ENCODE peak calls at places on chromosomes 1 and 21, in five cellular contexts. One of them, this sample, is unnamed.

GRCh38 chr1:13605159-13605558 is 21.5 kb downstream of the PDPN start:
- DNase-seq in activated naive CD8-positive, alpha-beta T cell treated with anti-CD3 and anti-CD28 coated beads, Interleukin-2, amount 50 U/mL, for 24 hours: no peak
- DNase-seq in activated CD8-positive, alpha-beta memory T cell treated with anti-CD3 and anti-CD28 coated beads for 1 hour: no peak
- DNase-seq in HFF-Myc: no peak
- DNase-seq in C1 segment of cervical spinal cord: no peak
- DNase-seq in this sample: no peak

GRCh38 chr1:248817065-248817464 is 8.7 kb downstream of the SH3BP5L start:
- DNase-seq in activated naive CD8-positive, alpha-beta T cell treated with anti-CD3 and anti-CD28 coated beads, Interleukin-2, amount 50 U/mL, for 24 hours: no peak
- DNase-seq in HFF-Myc: no peak
- DNase-seq in activated CD8-positive, alpha-beta memory T cell treated with anti-CD3 and anti-CD28 coated beads for 1 hour: no peak
- DNase-seq in C1 segment of cervical spinal cord: no peak
- DNase-seq in this sample: no peak

GRCh38 chr1:19689856-19690255 is 25.2 kb downstream of the HTR6 start:
- DNase-seq in activated CD8-positive, alpha-beta memory T cell treated with anti-CD3 and anti-CD28 coated beads for 1 hour: no peak
- DNase-seq in activated naive CD8-positive, alpha-beta T cell treated with anti-CD3 and anti-CD28 coated beads, Interleukin-2, amount 50 U/mL, for 24 hours: no peak
- DNase-seq in HFF-Myc: no peak
- DNase-seq in C1 segment of cervical spinal cord: no peak
- DNase-seq in this sample: no peak

GRCh38 chr1:3575953-3576352 is 35.4 kb downstream of the MEGF6 start:
- DNase-seq in C1 segment of cervical spinal cord: no peak
- DNase-seq in activated naive CD8-positive, alpha-beta T cell treated with anti-CD3 and anti-CD28 coated beads, Interleukin-2, amount 50 U/mL, for 24 hours: no peak
- DNase-seq in activated CD8-positive, alpha-beta memory T cell treated with anti-CD3 and anti-CD28 coated beads for 1 hour: no peak
- DNase-seq in HFF-Myc: no peak
- DNase-seq in this sample: no peak

GRCh38 chr21:25895565-25896205 is 160.9 kb downstream of the GABPA start:
- DNase-seq in activated naive CD8-positive, alpha-beta T cell treated with anti-CD3 and anti-CD28 coated beads, Interleukin-2, amount 50 U/mL, for 24 hours: no peak
- DNase-seq in activated CD8-positive, alpha-beta memory T cell treated with anti-CD3 and anti-CD28 coated beads for 1 hour: no peak
- DNase-seq in HFF-Myc: no peak
- DNase-seq in C1 segment of cervical spinal cord: no peak
- DNase-seq in this sample: peak; percentile 27

GRCh38 chr21:39307466-39307865 is 6.0 kb downstream of the BRWD1 start:
- DNase-seq in activated CD8-positive, alpha-beta memory T cell treated with anti-CD3 and anti-CD28 coated beads for 1 hour: no peak
- DNase-seq in C1 segment of cervical spinal cord: no peak
- DNase-seq in HFF-Myc: no peak
- DNase-seq in activated naive CD8-positive, alpha-beta T cell treated with anti-CD3 and anti-CD28 coated beads, Interleukin-2, amount 50 U/mL, for 24 hours: no peak
- DNase-seq in this sample: no peak

GRCh38 chr1:14738235-14738634 is 139.8 kb downstream of the KAZN start:
- DNase-seq in HFF-Myc: no peak
- DNase-seq in activated naive CD8-positive, alpha-beta T cell treated with anti-CD3 and anti-CD28 coated beads, Interleukin-2, amount 50 U/mL, for 24 hours: no peak
- DNase-seq in activated CD8-positive, alpha-beta memory T cell treated with anti-CD3 and anti-CD28 coated beads for 1 hour: no peak
- DNase-seq in C1 segment of cervical spinal cord: no peak
- DNase-seq in this sample: peak; percentile 89

GRCh38 chr1:25208561-25209222 is 23.6 kb downstream of the SYF2 start:
- DNase-seq in C1 segment of cervical spinal cord: no peak
- DNase-seq in HFF-Myc: no peak
- DNase-seq in activated CD8-positive, alpha-beta memory T cell treated with anti-CD3 and anti-CD28 coated beads for 1 hour: no peak
- DNase-seq in activated naive CD8-positive, alpha-beta T cell treated with anti-CD3 and anti-CD28 coated beads, Interleukin-2, amount 50 U/mL, for 24 hours: no peak
- DNase-seq in this sample: no peak

GRCh38 chr1:227780101-227781044 is 35.1 kb upstream of the PRSS38 start:
- DNase-seq in activated naive CD8-positive, alpha-beta T cell treated with anti-CD3 and anti-CD28 coated beads, Interleukin-2, amount 50 U/mL, for 24 hours: no peak
- DNase-seq in C1 segment of cervical spinal cord: no peak
- DNase-seq in activated CD8-positive, alpha-beta memory T cell treated with anti-CD3 and anti-CD28 coated beads for 1 hour: no peak
- DNase-seq in HFF-Myc: no peak
- DNase-seq in this sample: no peak

GRCh38 chr1:244067893-244068292 is 16.8 kb downstream of the ZBTB18 start:
- DNase-seq in HFF-Myc: no peak
- DNase-seq in activated CD8-positive, alpha-beta memory T cell treated with anti-CD3 and anti-CD28 coated beads for 1 hour: no peak
- DNase-seq in C1 segment of cervical spinal cord: no peak
- DNase-seq in activated naive CD8-positive, alpha-beta T cell treated with anti-CD3 and anti-CD28 coated beads, Interleukin-2, amount 50 U/mL, for 24 hours: no peak
- DNase-seq in this sample: no peak

GRCh38 chr1:98104285-98104684 is 183.5 kb upstream of the DPYD start:
- DNase-seq in activated CD8-positive, alpha-beta memory T cell treated with anti-CD3 and anti-CD28 coated beads for 1 hour: no peak
- DNase-seq in activated naive CD8-positive, alpha-beta T cell treated with anti-CD3 and anti-CD28 coated beads, Interleukin-2, amount 50 U/mL, for 24 hours: no peak
- DNase-seq in C1 segment of cervical spinal cord: no peak
- DNase-seq in HFF-Myc: peak; percentile 70
- DNase-seq in this sample: no peak

GRCh38 chr1:55700359-55701130 is 485.4 kb upstream of the USP24 start:
- DNase-seq in activated naive CD8-positive, alpha-beta T cell treated with anti-CD3 and anti-CD28 coated beads, Interleukin-2, amount 50 U/mL, for 24 hours: no peak
- DNase-seq in activated CD8-positive, alpha-beta memory T cell treated with anti-CD3 and anti-CD28 coated beads for 1 hour: no peak
- DNase-seq in C1 segment of cervical spinal cord: no peak
- DNase-seq in HFF-Myc: no peak
- DNase-seq in this sample: no peak

GRCh38 chr1:147167361-147167760 is 4.9 kb downstream of the PRKAB2 start:
- DNase-seq in C1 segment of cervical spinal cord: no peak
- DNase-seq in HFF-Myc: peak; percentile 82
- DNase-seq in activated naive CD8-positive, alpha-beta T cell treated with anti-CD3 and anti-CD28 coated beads, Interleukin-2, amount 50 U/mL, for 24 hours: no peak
- DNase-seq in activated CD8-positive, alpha-beta memory T cell treated with anti-CD3 and anti-CD28 coated beads for 1 hour: no peak
- DNase-seq in this sample: no peak

GRCh38 chr1:205268846-205269680 is 41.3 kb downstream of the TMCC2 start:
- DNase-seq in HFF-Myc: no peak
- DNase-seq in activated CD8-positive, alpha-beta memory T cell treated with anti-CD3 and anti-CD28 coated beads for 1 hour: no peak
- DNase-seq in C1 segment of cervical spinal cord: no peak
- DNase-seq in activated naive CD8-positive, alpha-beta T cell treated with anti-CD3 and anti-CD28 coated beads, Interleukin-2, amount 50 U/mL, for 24 hours: no peak
- DNase-seq in this sample: no peak

GRCh38 chr1:160293020-160293968 is 8.4 kb upstream of the PEX19 start:
- DNase-seq in activated CD8-positive, alpha-beta memory T cell treated with anti-CD3 and anti-CD28 coated beads for 1 hour: no peak
- DNase-seq in activated naive CD8-positive, alpha-beta T cell treated with anti-CD3 and anti-CD28 coated beads, Interleukin-2, amount 50 U/mL, for 24 hours: no peak
- DNase-seq in HFF-Myc: no peak
- DNase-seq in C1 segment of cervical spinal cord: no peak
- DNase-seq in this sample: no peak

GRCh38 chr1:214281902-214282695 is 1.1 kb downstream of the SMYD2 start:
- DNase-seq in activated CD8-positive, alpha-beta memory T cell treated with anti-CD3 and anti-CD28 coated beads for 1 hour: no peak
- DNase-seq in HFF-Myc: peak; percentile 56
- DNase-seq in C1 segment of cervical spinal cord: no peak
- DNase-seq in activated naive CD8-positive, alpha-beta T cell treated with anti-CD3 and anti-CD28 coated beads, Interleukin-2, amount 50 U/mL, for 24 hours: no peak
- DNase-seq in this sample: peak; percentile 9